ENCODE peak calls at places on chromosomes 3 and 15, in six cellular contexts. One of them, this sample, is unnamed.

GRCh38 chr3:79041621-79042020 is 726.2 kb downstream of the ROBO1 start:
- DNase-seq in cardiac fibroblast: peak
- DNase-seq in stimulated activated CD4-positive, alpha-beta T cell treated with anti-CD3 and anti-CD28 coated beads, Interleukin-2, amount 100 ng/mL, for 24 hours: no peak
- DNase-seq in transverse colon: no peak
- DNase-seq in sciatic nerve: no peak
- DNase-seq in WERI-Rb-1: no peak
- DNase-seq in this sample: no peak

GRCh38 chr15:55168350-55168974 is 28.3 kb downstream of the RSL24D1 start:
- DNase-seq in cardiac fibroblast: peak
- DNase-seq in stimulated activated CD4-positive, alpha-beta T cell treated with anti-CD3 and anti-CD28 coated beads, Interleukin-2, amount 100 ng/mL, for 24 hours: peak
- DNase-seq in transverse colon: peak
- DNase-seq in sciatic nerve: peak
- DNase-seq in WERI-Rb-1: peak
- DNase-seq in this sample: peak

GRCh38 chr15:27238209-27238608 is 267.2 kb downstream of the GABRG3 start:
- DNase-seq in cardiac fibroblast: no peak
- DNase-seq in stimulated activated CD4-positive, alpha-beta T cell treated with anti-CD3 and anti-CD28 coated beads, Interleukin-2, amount 100 ng/mL, for 24 hours: no peak
- DNase-seq in transverse colon: no peak
- DNase-seq in sciatic nerve: no peak
- DNase-seq in WERI-Rb-1: no peak
- DNase-seq in this sample: peak

GRCh38 chr3:46406786-46407611 is at the start of the genes CCR5AS and CCRL2:
- DNase-seq in cardiac fibroblast: peak
- DNase-seq in stimulated activated CD4-positive, alpha-beta T cell treated with anti-CD3 and anti-CD28 coated beads, Interleukin-2, amount 100 ng/mL, for 24 hours: peak
- DNase-seq in transverse colon: peak
- DNase-seq in sciatic nerve: peak
- DNase-seq in WERI-Rb-1: no peak
- DNase-seq in this sample: no peak

GRCh38 chr15:97745481-97746071 is 214.9 kb upstream of the ARRDC4 start:
- DNase-seq in cardiac fibroblast: peak
- DNase-seq in stimulated activated CD4-positive, alpha-beta T cell treated with anti-CD3 and anti-CD28 coated beads, Interleukin-2, amount 100 ng/mL, for 24 hours: no peak
- DNase-seq in transverse colon: peak
- DNase-seq in sciatic nerve: no peak
- DNase-seq in WERI-Rb-1: peak
- DNase-seq in this sample: no peak

GRCh38 chr15:62135532-62136134 is 29.5 kb downstream of the C2CD4B start:
- DNase-seq in cardiac fibroblast: peak
- DNase-seq in stimulated activated CD4-positive, alpha-beta T cell treated with anti-CD3 and anti-CD28 coated beads, Interleukin-2, amount 100 ng/mL, for 24 hours: no peak
- DNase-seq in transverse colon: peak
- DNase-seq in sciatic nerve: no peak
- DNase-seq in WERI-Rb-1: no peak
- DNase-seq in this sample: no peak

GRCh38 chr3:197151562-197151961 is 121.9 kb upstream of the MELTF start:
- DNase-seq in cardiac fibroblast: peak
- DNase-seq in stimulated activated CD4-positive, alpha-beta T cell treated with anti-CD3 and anti-CD28 coated beads, Interleukin-2, amount 100 ng/mL, for 24 hours: no peak
- DNase-seq in transverse colon: no peak
- DNase-seq in sciatic nerve: no peak
- DNase-seq in WERI-Rb-1: peak
- DNase-seq in this sample: peak

GRCh38 chr3:25094932-25095690 is 333.0 kb upstream of the RARB start:
- DNase-seq in cardiac fibroblast: peak
- DNase-seq in stimulated activated CD4-positive, alpha-beta T cell treated with anti-CD3 and anti-CD28 coated beads, Interleukin-2, amount 100 ng/mL, for 24 hours: no peak
- DNase-seq in transverse colon: no peak
- DNase-seq in sciatic nerve: no peak
- DNase-seq in WERI-Rb-1: no peak
- DNase-seq in this sample: no peak

GRCh38 chr3:184655597-184655996 is 56.3 kb downstream of the MAGEF1 start:
- DNase-seq in cardiac fibroblast: no peak
- DNase-seq in stimulated activated CD4-positive, alpha-beta T cell treated with anti-CD3 and anti-CD28 coated beads, Interleukin-2, amount 100 ng/mL, for 24 hours: no peak
- DNase-seq in transverse colon: no peak
- DNase-seq in sciatic nerve: no peak
- DNase-seq in WERI-Rb-1: no peak
- DNase-seq in this sample: no peak

GRCh38 chr15:58742022-58742421 is 7.5 kb downstream of the ADAM10 start:
- DNase-seq in cardiac fibroblast: no peak
- DNase-seq in stimulated activated CD4-positive, alpha-beta T cell treated with anti-CD3 and anti-CD28 coated beads, Interleukin-2, amount 100 ng/mL, for 24 hours: no peak
- DNase-seq in transverse colon: no peak
- DNase-seq in sciatic nerve: no peak
- DNase-seq in WERI-Rb-1: no peak
- DNase-seq in this sample: no peak

GRCh38 chr15:74826372-74826819 is at the start of gene CPLX3:
- DNase-seq in cardiac fibroblast: no peak
- DNase-seq in stimulated activated CD4-positive, alpha-beta T cell treated with anti-CD3 and anti-CD28 coated beads, Interleukin-2, amount 100 ng/mL, for 24 hours: peak
- DNase-seq in transverse colon: peak
- DNase-seq in sciatic nerve: no peak
- DNase-seq in WERI-Rb-1: no peak
- DNase-seq in this sample: no peak

GRCh38 chr15:49815506-49815905 is 194.7 kb downstream of the DTWD1 start:
- DNase-seq in cardiac fibroblast: peak
- DNase-seq in stimulated activated CD4-positive, alpha-beta T cell treated with anti-CD3 and anti-CD28 coated beads, Interleukin-2, amount 100 ng/mL, for 24 hours: no peak
- DNase-seq in transverse colon: no peak
- DNase-seq in sciatic nerve: no peak
- DNase-seq in WERI-Rb-1: no peak
- DNase-seq in this sample: no peak

This sample was measured in NCI-H1930.